ENCODE peak calls at places on chromosomes 11 and 22, in nine cellular contexts. I, A, Z, O, H, M, B, X and P are unnamed samples.

GRCh38 chr22:29145321-29146072 is 60.2 kb upstream of the EMID1 start:
- DNase-seq in I (no peak), H (no peak), Z (no peak), A (no peak), B (no peak), M (no peak), O (peak), X (no peak), P (no peak)

GRCh38 chr22:47163876-47164513 is 401.5 kb downstream of the TBC1D22A start:
- DNase-seq in X (no peak), H (no peak), A (no peak), Z (no peak), I (no peak), B (peak), O (peak), M (no peak), P (no peak)

GRCh38 chr11:75547617-75548054 is 14.4 kb upstream of the SERPINH1 start:
- DNase-seq in I (peak), B (no peak), X (peak), Z (peak), O (peak), A (peak), H (peak), M (peak), P (peak)

GRCh38 chr11:103536335-103536722 is 427.1 kb downstream of the DYNC2H1 start:
- DNase-seq in X (no peak), I (no peak), O (no peak), A (no peak), Z (no peak), B (no peak), M (no peak), H (no peak), P (no peak)

GRCh38 chr22:31876156-31877035 is 67.9 kb upstream of the YWHAH start:
- DNase-seq in B (no peak), H (no peak), Z (peak), M (no peak), O (no peak), A (no peak), X (no peak), I (no peak), P (peak)

GRCh38 chr11:128367573-128367972 is 219.8 kb downstream of the ETS1 start:
- DNase-seq in H (no peak), O (no peak), M (no peak), B (no peak), I (no peak), A (no peak), X (no peak), Z (no peak), P (no peak)

GRCh38 chr11:57527056-57527631 is 3.4 kb downstream of the TIMM10 start:
- DNase-seq in H (peak), M (peak), X (peak), I (peak), O (peak), A (peak), Z (peak), B (peak), P (peak)

GRCh38 chr11:128759168-128759567 is 65.3 kb downstream of the FLI1 start:
- DNase-seq in H (no peak), M (no peak), B (no peak), X (no peak), Z (no peak), O (no peak), I (no peak), A (no peak), P (no peak)

GRCh38 chr11:19557720-19558140 is 154.9 kb upstream of the NAV2 start:
- DNase-seq in Z (peak), M (peak), B (peak), X (peak), O (peak), H (peak), I (peak), A (peak), P (peak)

GRCh38 chr11:117492578-117493251 is 165.1 kb downstream of the CEP164 start:
- DNase-seq in I (no peak), A (no peak), Z (no peak), H (no peak), O (no peak), X (no peak), M (no peak), B (no peak), P (no peak)

GRCh38 chr11:64409707-64410395 is 50.9 kb downstream of the RPS6KA4 start:
- DNase-seq in H (no peak), M (no peak), Z (peak), I (peak), O (peak), A (peak), X (no peak), B (no peak), P (no peak)

GRCh38 chr11:13928566-13929251 is 33.8 kb upstream of the SPON1 start:
- DNase-seq in X (no peak), H (peak), O (no peak), I (peak), B (no peak), Z (peak), A (peak), M (no peak), P (peak)

GRCh38 chr11:9090488-9091043 is 833 bp downstream of the SCUBE2 start:
- DNase-seq in H (no peak), I (no peak), Z (no peak), A (no peak), O (no peak), X (no peak), M (no peak), B (no peak), P (no peak)

GRCh38 chr11:88332851-88333250 is 4.7 kb downstream of the CTSC start:
- DNase-seq in O (no peak), B (no peak), Z (peak), I (no peak), H (peak), M (no peak), X (no peak), A (no peak), P (peak)

GRCh38 chr22:20108757-20109230 is 7.1 kb upstream of the RANBP1 start:
- DNase-seq in M (no peak), A (no peak), B (no peak), Z (no peak), X (no peak), H (no peak), I (no peak), O (no peak), P (no peak)

GRCh38 chr11:69959461-69959860 is 118.7 kb upstream of the ANO1 start:
- DNase-seq in O (no peak), A (no peak), M (no peak), Z (no peak), I (no peak), X (no peak), H (no peak), B (peak), P (no peak)

GRCh38 chr11:85941380-85941973 is 86.3 kb downstream of the CCDC83 start:
- DNase-seq in O (peak), M (peak), A (peak), H (peak), X (no peak), Z (peak), I (peak), B (no peak), P (peak)

GRCh38 chr11:71086687-71087258 is 165.6 kb downstream of the SHANK2 start:
- DNase-seq in M (no peak), O (no peak), X (no peak), B (peak), I (no peak), H (peak), Z (peak), A (peak), P (peak)

GRCh38 chr11:70020336-70021214 is 57.5 kb upstream of the ANO1 start:
- DNase-seq in I (peak), H (peak), O (no peak), B (peak), A (peak), X (no peak), M (peak), Z (peak), P (no peak)

GRCh38 chr11:26862801-26863200 is 131.1 kb upstream of the FIBIN start:
- DNase-seq in B (no peak), H (no peak), M (no peak), A (no peak), Z (no peak), O (no peak), I (no peak), X (no peak), P (no peak)

GRCh38 chr11:120089036-120090001 is 48.6 kb downstream of the TRIM29 start:
- DNase-seq in H (no peak), Z (no peak), A (no peak), B (no peak), X (no peak), O (no peak), I (no peak), M (peak), P (no peak)

GRCh38 chr22:38454011-38454360 is 1.0 kb downstream of the KCNJ4 start:
- DNase-seq in X (no peak), M (no peak), A (no peak), Z (no peak), O (no peak), H (no peak), B (no peak), I (no peak), P (no peak)

GRCh38 chr22:30872282-30873041 is 96.1 kb downstream of the MORC2 start:
- DNase-seq in O (peak), B (no peak), A (no peak), I (no peak), Z (no peak), M (no peak), H (no peak), X (no peak), P (no peak)

GRCh38 chr22:50220603-50221409 is 20.0 kb downstream of the SELENOO start:
- DNase-seq in X (no peak), Z (no peak), B (no peak), H (no peak), I (no peak), M (no peak), O (peak), A (no peak), P (no peak)

GRCh38 chr11:70421123-70421522 is 22.8 kb downstream of the CTTN start:
- DNase-seq in H (no peak), A (no peak), M (no peak), B (no peak), I (no peak), X (no peak), O (no peak), Z (no peak), P (no peak)

GRCh38 chr11:12810497-12810896 is 136.3 kb downstream of the TEAD1 start:
- DNase-seq in H (no peak), Z (peak), I (peak), O (no peak), A (peak), B (no peak), M (no peak), X (no peak), P (no peak)

GRCh38 chr11:108886608-108887007 is 221.7 kb downstream of the DDX10 start:
- DNase-seq in A (peak), Z (peak), O (no peak), B (no peak), X (no peak), M (no peak), H (peak), I (peak), P (peak)

GRCh38 chr11:94877446-94878200 is 95.7 kb downstream of the CWC15 start:
- DNase-seq in Z (no peak), H (no peak), I (peak), B (no peak), X (no peak), O (no peak), M (no peak), A (no peak), P (no peak)

GRCh38 chr11:18012314-18012905 is 437 bp downstream of the SERGEF start:
- DNase-seq in O (peak), X (peak), M (peak), H (peak), I (peak), B (peak), Z (peak), A (peak), P (peak)

GRCh38 chr11:123268118-123268517 is 73.1 kb upstream of the CLMP start:
- DNase-seq in X (no peak), H (no peak), A (no peak), M (no peak), O (no peak), Z (no peak), I (no peak), B (no peak), P (no peak)

GRCh38 chr11:74384641-74385040 is 13.6 kb downstream of the PGM2L1 start:
- DNase-seq in X (no peak), H (no peak), O (no peak), B (no peak), I (no peak), A (no peak), Z (no peak), M (no peak), P (no peak)

GRCh38 chr11:93221539-93221938 is 23.7 kb upstream of the SLC36A4 start:
- DNase-seq in M (no peak), X (no peak), I (no peak), B (peak), A (no peak), H (no peak), O (no peak), Z (no peak), P (no peak)

GRCh38 chr11:122559734-122560382 is 95.7 kb upstream of the UBASH3B start:
- DNase-seq in A (peak), I (no peak), B (no peak), M (no peak), O (no peak), H (peak), X (no peak), Z (peak), P (peak)

GRCh38 chr11:72439455-72439854 is 5.1 kb upstream of the CLPB start:
- DNase-seq in I (peak), M (no peak), A (peak), H (peak), B (no peak), Z (peak), X (no peak), O (no peak), P (peak)

GRCh38 chr11:13666708-13667107 is 1.8 kb upstream of the FAR1 start:
- DNase-seq in M (no peak), Z (no peak), A (no peak), I (no peak), O (no peak), B (no peak), X (no peak), H (no peak), P (peak)

GRCh38 chr11:72326151-72326842 is 82.3 kb upstream of the PHOX2A start:
- DNase-seq in O (no peak), A (peak), H (peak), B (no peak), X (no peak), I (peak), Z (peak), M (no peak), P (peak)

GRCh38 chr11:269146-269890 is 8.9 kb upstream of the NLRP6 start:
- DNase-seq in X (peak), Z (peak), O (no peak), M (no peak), I (no peak), A (no peak), B (peak), H (no peak), P (peak)

GRCh38 chr11:271316-271715 is 6.9 kb upstream of the NLRP6 start:
- DNase-seq in M (no peak), B (peak), Z (no peak), X (peak), O (no peak), A (no peak), H (no peak), I (no peak), P (no peak)

GRCh38 chr11:270451-271208 is 7.6 kb upstream of the NLRP6 start:
- DNase-seq in X (peak), I (no peak), M (no peak), A (no peak), H (no peak), O (no peak), B (peak), Z (no peak), P (no peak)

GRCh38 chr11:266676-267439 is 11.3 kb upstream of the NLRP6 start:
- DNase-seq in A (no peak), H (peak), Z (peak), O (no peak), X (no peak), B (peak), I (no peak), M (no peak), P (no peak)

DNA sequence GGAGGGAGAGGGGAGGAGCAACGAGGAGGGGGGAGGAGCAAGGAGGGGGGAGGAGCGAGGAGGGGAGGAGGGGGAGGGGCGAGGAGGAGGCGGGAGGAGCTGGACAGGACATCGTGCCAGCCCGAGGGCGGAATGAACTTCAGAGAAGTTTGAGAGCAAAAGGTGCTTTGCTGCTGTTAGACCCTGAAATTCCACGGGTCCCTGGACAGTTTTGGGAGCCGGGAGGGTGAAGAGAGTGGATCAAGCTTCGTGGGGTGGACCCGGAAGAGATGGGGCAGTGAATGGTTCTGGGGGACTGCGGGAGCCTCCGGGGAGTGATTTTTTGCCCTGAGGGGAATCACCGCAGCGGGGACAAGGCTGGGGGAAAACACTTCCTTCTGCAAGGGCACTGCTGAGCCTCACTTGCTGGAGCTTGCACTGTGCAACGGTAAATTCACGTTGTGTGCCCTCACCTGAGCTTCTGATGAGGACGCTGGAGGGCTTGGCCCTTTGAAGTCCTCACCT is 10.7 kb upstream of the NLRP6 start:
- DNase-seq in Z (peak), M (no peak), A (no peak), X (peak), I (no peak), H (peak), O (peak), B (peak), P (no peak)
- H3K4me3 ChIP-seq in Z (no peak), M (no peak), A (no peak), X (peak), I (no peak), H (peak), O (peak), B (peak), P (peak)

GRCh38 chr11:107017433-107018227 is 646 bp downstream of the GUCY1A2 start:
- DNase-seq in M (peak), Z (peak), O (peak), H (peak), X (no peak), I (peak), B (peak), A (no peak), P (peak)
- TF ChIP-seq CTCF in M (peak), Z (peak), O (no peak), H (peak), X (no peak), I (peak), B (no peak), A (peak), P (peak)

DNA sequence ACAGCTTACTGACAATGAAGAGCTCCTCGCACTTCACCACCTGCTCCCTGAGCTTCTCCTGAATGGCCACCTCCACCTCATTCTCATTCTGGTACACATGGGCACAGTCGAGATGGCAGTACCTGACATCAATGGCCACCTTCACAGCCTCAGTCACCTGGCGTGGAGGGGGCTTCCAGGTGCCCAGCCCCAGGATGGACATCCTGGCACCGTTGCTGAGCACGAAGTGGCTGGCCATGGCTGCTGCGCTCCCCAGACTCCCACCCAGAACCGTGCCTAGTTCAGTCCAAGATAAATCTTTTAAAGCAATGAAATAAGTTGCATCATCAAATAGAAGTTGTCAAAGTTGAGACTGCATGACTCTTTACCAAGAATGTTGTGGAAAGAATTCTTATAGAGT is 128.1 kb upstream of the SOX6 start:
- DNase-seq in A (no peak), O (no peak), B (no peak), X (no peak), H (no peak), M (no peak), Z (no peak), I (no peak), P (no peak)
- H3K4me3 ChIP-seq in A (no peak), O (no peak), B (no peak), X (no peak), H (no peak), M (no peak), Z (no peak), I (no peak), P (no peak)

GRCh38 chr11:114195981-114196731 is 100.0 kb upstream of the NNMT start:
- DNase-seq in I (no peak), M (no peak), A (no peak), O (no peak), H (peak), Z (peak), B (no peak), X (no peak), P (peak)
- TF ChIP-seq CTCF in I (no peak), M (peak), A (no peak), O (no peak), H (no peak), Z (no peak), B (no peak), X (no peak), P (peak)

GRCh38 chr11:638616-639323 is 1.7 kb downstream of the DRD4 start:
- DNase-seq in M (no peak), A (no peak), I (no peak), X (no peak), O (no peak), H (no peak), Z (no peak), B (peak), P (no peak)

GRCh38 chr11:636511-637332 is at the start of gene DRD4:
- DNase-seq in B (peak), X (no peak), A (peak), Z (no peak), H (no peak), O (no peak), M (no peak), I (no peak), P (no peak)

GRCh38 chr11:637593-638507 is 781 bp downstream of the DRD4 start:
- DNase-seq in I (no peak), O (no peak), H (no peak), A (no peak), M (no peak), B (no peak), Z (no peak), X (no peak), P (no peak)

GRCh38 chr11:637333-637592 is 194 bp downstream of the DRD4 start:
- DNase-seq in I (no peak), H (no peak), M (no peak), B (no peak), O (no peak), X (no peak), Z (no peak), A (no peak), P (no peak)

DNA sequence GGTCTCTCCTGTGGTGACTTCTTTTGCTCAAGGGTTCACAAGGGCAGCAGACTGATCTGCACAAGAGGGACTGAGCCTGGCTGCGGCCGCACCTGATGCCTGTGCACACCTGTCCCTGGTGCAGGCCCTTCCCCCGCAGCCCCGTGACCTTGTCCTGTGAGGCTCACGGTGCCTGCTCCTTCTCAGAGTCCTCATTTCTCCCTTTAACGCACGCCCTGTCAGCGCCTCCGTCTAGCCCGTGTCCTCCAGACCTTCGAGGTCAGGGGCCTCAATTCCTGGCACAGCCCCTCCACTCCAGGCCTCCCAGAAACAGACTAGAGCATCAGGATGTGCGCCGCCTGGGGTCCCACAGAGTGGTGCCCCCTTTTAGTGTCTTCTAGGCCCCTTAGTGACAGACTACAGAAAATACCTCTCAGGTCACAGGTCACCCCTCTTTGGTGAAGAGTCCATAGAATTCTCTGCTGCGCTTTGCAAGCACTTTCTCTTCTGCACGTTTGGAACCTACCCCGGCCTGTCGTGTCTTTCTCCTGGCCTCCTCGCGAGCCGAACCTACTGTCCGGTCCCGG is 1.0 kb upstream of the DRD4 start:
- DNase-seq in M (no peak), Z (no peak), X (no peak), I (no peak), H (no peak), B (peak), A (no peak), O (no peak), P (no peak)
- H3K4me3 ChIP-seq in M (no peak), Z (no peak), X (no peak), I (no peak), H (no peak), B (no peak), A (no peak), O (no peak), P (no peak)